ENCODE peak calls at places on chromosomes 13 and 19, in seven cellular contexts. One of them, this sample, is unnamed.

GRCh38 chr13:32669030-32669646 is 82.9 kb downstream of the PDS5B start:
- DNase-seq in HuH-7: peak; percentile 6
- DNase-seq in OCI-LY7: peak; percentile 79
- DNase-seq in hepatic stellate cell: peak; percentile 9
- DNase-seq in posterior cingulate gyrus: no peak
- DNase-seq in substantia nigra: no peak
- DNase-seq in NCI-H187: peak; percentile 6
- DNase-seq in this sample: no peak

GRCh38 chr13:105847532-105848295 is 687.7 kb downstream of the EFNB2 start:
- DNase-seq in HuH-7: no peak
- DNase-seq in OCI-LY7: no peak
- DNase-seq in hepatic stellate cell: no peak
- DNase-seq in posterior cingulate gyrus: no peak
- DNase-seq in substantia nigra: no peak
- DNase-seq in NCI-H187: no peak
- DNase-seq in this sample: no peak

GRCh38 chr19:19662866-19663291 is 597 bp downstream of the ATP13A1 start:
- DNase-seq in HuH-7: no peak
- DNase-seq in OCI-LY7: no peak
- DNase-seq in hepatic stellate cell: peak; percentile 29
- DNase-seq in posterior cingulate gyrus: no peak
- DNase-seq in substantia nigra: no peak
- DNase-seq in NCI-H187: no peak
- DNase-seq in this sample: no peak

GRCh38 chr13:21060063-21060826 is 1.1 kb downstream of the LATS2 start:
- DNase-seq in HuH-7: peak; percentile 42
- DNase-seq in OCI-LY7: no peak
- DNase-seq in hepatic stellate cell: no peak
- DNase-seq in posterior cingulate gyrus: no peak
- DNase-seq in substantia nigra: no peak
- DNase-seq in NCI-H187: no peak
- DNase-seq in this sample: no peak

GRCh38 chr13:64675256-64675892 is 2554.8 kb downstream of the PCDH9 start:
- DNase-seq in HuH-7: peak; percentile 23
- DNase-seq in OCI-LY7: no peak
- DNase-seq in hepatic stellate cell: peak; percentile 1
- DNase-seq in posterior cingulate gyrus: no peak
- DNase-seq in substantia nigra: no peak
- DNase-seq in NCI-H187: no peak
- DNase-seq in this sample: no peak

GRCh38 chr13:108269601-108270328 is at the start of gene TNFSF13B:
- DNase-seq in HuH-7: no peak
- DNase-seq in OCI-LY7: peak; percentile 34
- DNase-seq in hepatic stellate cell: peak; percentile 16
- DNase-seq in posterior cingulate gyrus: peak; percentile 19
- DNase-seq in substantia nigra: peak; percentile 1
- DNase-seq in NCI-H187: no peak
- DNase-seq in this sample: peak; percentile 32

GRCh38 chr13:51266642-51267041 is 44.4 kb downstream of the FAM124A start:
- DNase-seq in HuH-7: no peak
- DNase-seq in OCI-LY7: no peak
- DNase-seq in hepatic stellate cell: no peak
- DNase-seq in posterior cingulate gyrus: no peak
- DNase-seq in substantia nigra: no peak
- DNase-seq in NCI-H187: no peak
- DNase-seq in this sample: no peak

GRCh38 chr19:42529248-42529764 is 1.0 kb upstream of the CEACAM1 start:
- DNase-seq in HuH-7: peak; percentile 81
- DNase-seq in OCI-LY7: peak; percentile 84
- DNase-seq in hepatic stellate cell: peak; percentile 68
- DNase-seq in posterior cingulate gyrus: peak; percentile 60
- DNase-seq in substantia nigra: peak; percentile 58
- DNase-seq in NCI-H187: no peak
- DNase-seq in this sample: peak; percentile 58

GRCh38 chr19:37955986-37956385 is 49.0 kb downstream of the SIPA1L3 start:
- DNase-seq in HuH-7: no peak
- DNase-seq in OCI-LY7: no peak
- DNase-seq in hepatic stellate cell: no peak
- DNase-seq in posterior cingulate gyrus: no peak
- DNase-seq in substantia nigra: no peak
- DNase-seq in NCI-H187: no peak
- DNase-seq in this sample: no peak

GRCh38 chr19:582497-583197 is 7.0 kb upstream of the HCN2 start:
- DNase-seq in HuH-7: no peak
- DNase-seq in OCI-LY7: no peak
- DNase-seq in hepatic stellate cell: no peak
- DNase-seq in posterior cingulate gyrus: no peak
- DNase-seq in substantia nigra: no peak
- DNase-seq in NCI-H187: no peak
- DNase-seq in this sample: no peak

GRCh38 chr13:27988520-27988919 is at the start of gene URAD:
- DNase-seq in HuH-7: no peak
- DNase-seq in OCI-LY7: no peak
- DNase-seq in hepatic stellate cell: no peak
- DNase-seq in posterior cingulate gyrus: no peak
- DNase-seq in substantia nigra: no peak
- DNase-seq in NCI-H187: no peak
- DNase-seq in this sample: no peak

GRCh38 chr19:539429-540030 is 4.3 kb upstream of the GZMM start:
- DNase-seq in HuH-7: no peak
- DNase-seq in OCI-LY7: no peak
- DNase-seq in hepatic stellate cell: no peak
- DNase-seq in posterior cingulate gyrus: no peak
- DNase-seq in substantia nigra: no peak
- DNase-seq in NCI-H187: no peak
- DNase-seq in this sample: no peak

GRCh38 chr13:95258619-95259194 is 42.5 kb downstream of the ABCC4 start:
- DNase-seq in HuH-7: no peak
- DNase-seq in OCI-LY7: no peak
- DNase-seq in hepatic stellate cell: no peak
- DNase-seq in posterior cingulate gyrus: no peak
- DNase-seq in substantia nigra: no peak
- DNase-seq in NCI-H187: no peak
- DNase-seq in this sample: no peak

GRCh38 chr13:89678722-89679121 is 1668.8 kb upstream of the MIR17HG start:
- DNase-seq in HuH-7: no peak
- DNase-seq in OCI-LY7: no peak
- DNase-seq in hepatic stellate cell: no peak
- DNase-seq in posterior cingulate gyrus: no peak
- DNase-seq in substantia nigra: no peak
- DNase-seq in NCI-H187: no peak
- DNase-seq in this sample: no peak

GRCh38 chr19:41352609-41353465 is 885 bp downstream of the TGFB1 start:
- DNase-seq in HuH-7: peak; percentile 88
- DNase-seq in OCI-LY7: peak; percentile 82
- DNase-seq in hepatic stellate cell: peak; percentile 69
- DNase-seq in posterior cingulate gyrus: no peak
- DNase-seq in substantia nigra: no peak
- DNase-seq in NCI-H187: no peak
- DNase-seq in this sample: peak; percentile 14

GRCh38 chr19:956747-957451 is 27.2 kb upstream of the WDR18 start:
- DNase-seq in HuH-7: no peak
- DNase-seq in OCI-LY7: no peak
- DNase-seq in hepatic stellate cell: no peak
- DNase-seq in posterior cingulate gyrus: no peak
- DNase-seq in substantia nigra: no peak
- DNase-seq in NCI-H187: no peak
- DNase-seq in this sample: no peak

GRCh38 chr19:43482193-43482592 is 16.8 kb upstream of the LYPD3 start:
- DNase-seq in HuH-7: no peak
- DNase-seq in OCI-LY7: no peak
- DNase-seq in hepatic stellate cell: no peak
- DNase-seq in posterior cingulate gyrus: no peak
- DNase-seq in substantia nigra: no peak
- DNase-seq in NCI-H187: no peak
- DNase-seq in this sample: no peak

GRCh38 chr19:10568444-10568825 is 344 bp downstream of the CDKN2D start:
- DNase-seq in HuH-7: no peak
- DNase-seq in OCI-LY7: peak; percentile 77
- DNase-seq in hepatic stellate cell: no peak
- DNase-seq in posterior cingulate gyrus: no peak
- DNase-seq in substantia nigra: no peak
- DNase-seq in NCI-H187: no peak
- DNase-seq in this sample: no peak

GRCh38 chr19:17532116-17532515 is 20.7 kb downstream of the PGLS start:
- DNase-seq in HuH-7: no peak
- DNase-seq in OCI-LY7: no peak
- DNase-seq in hepatic stellate cell: no peak
- DNase-seq in posterior cingulate gyrus: no peak
- DNase-seq in substantia nigra: no peak
- DNase-seq in NCI-H187: no peak
- DNase-seq in this sample: no peak

GRCh38 chr13:33185853-33186252 is 99.7 kb downstream of the STARD13 start:
- DNase-seq in HuH-7: no peak
- DNase-seq in OCI-LY7: no peak
- DNase-seq in hepatic stellate cell: no peak
- DNase-seq in posterior cingulate gyrus: no peak
- DNase-seq in substantia nigra: no peak
- DNase-seq in NCI-H187: no peak
- DNase-seq in this sample: no peak